ENCODE peak calls at places on chromosomes 16 and 17, in five cellular contexts. One of them, this sample, is unnamed.

GRCh38 chr17:65191805-65192740 is 54.9 kb downstream of the RGS9 start:
- DNase-seq in HepG2: peak; percentile 20
- DNase-seq in H1: no peak
- DNase-seq in NT2/D1: no peak
- DNase-seq in GM12878: no peak
- DNase-seq in this sample: no peak

GRCh38 chr17:82008258-82008940 is 14.3 kb downstream of the CENPX start:
- DNase-seq in HepG2: no peak
- DNase-seq in H1: no peak
- DNase-seq in NT2/D1: no peak
- DNase-seq in GM12878: no peak
- DNase-seq in this sample: no peak

GRCh38 chr17:74825003-74825627 is 34.6 kb downstream of the GRIN2C start:
- DNase-seq in HepG2: no peak
- DNase-seq in H1: no peak
- DNase-seq in NT2/D1: no peak
- DNase-seq in GM12878: no peak
- DNase-seq in this sample: no peak

GRCh38 chr16:17970816-17971291 is 365.7 kb downstream of the NPIPA8 start:
- DNase-seq in H1: no peak
- DNase-seq in HepG2: no peak
- DNase-seq in GM12878: no peak
- DNase-seq in NT2/D1: no peak
- DNase-seq in this sample: no peak

GRCh38 chr17:61009619-61010018 is 332.0 kb downstream of the BCAS3 start:
- DNase-seq in NT2/D1: no peak
- DNase-seq in GM12878: peak; percentile 43
- DNase-seq in H1: no peak
- DNase-seq in HepG2: no peak
- DNase-seq in this sample: no peak

GRCh38 chr16:88347656-88348376 is 34.9 kb upstream of the ZNF469 start:
- DNase-seq in HepG2: no peak
- DNase-seq in GM12878: no peak
- DNase-seq in NT2/D1: no peak
- DNase-seq in H1: no peak
- DNase-seq in this sample: no peak

GRCh38 chr16:51149721-51150158 is 1.3 kb downstream of the SALL1 start:
- DNase-seq in NT2/D1: no peak
- DNase-seq in HepG2: no peak
- DNase-seq in GM12878: no peak
- DNase-seq in H1: peak; percentile 59
- DNase-seq in this sample: no peak

GRCh38 chr16:23245268-23245667 is 56.8 kb upstream of the SCNN1B start:
- DNase-seq in H1: no peak
- DNase-seq in HepG2: no peak
- DNase-seq in GM12878: no peak
- DNase-seq in NT2/D1: no peak
- DNase-seq in this sample: no peak

GRCh38 chr17:7233701-7234099 is 617 bp downstream of the DVL2 start:
- DNase-seq in HepG2: no peak
- DNase-seq in NT2/D1: no peak
- DNase-seq in H1: no peak
- DNase-seq in GM12878: no peak
- DNase-seq in this sample: no peak

GRCh38 chr17:13601776-13602551 is at the start of gene HS3ST3A1:
- DNase-seq in H1: peak; percentile 89
- DNase-seq in GM12878: no peak
- DNase-seq in NT2/D1: peak; percentile 68
- DNase-seq in HepG2: no peak
- DNase-seq in this sample: peak; percentile 79

GRCh38 chr17:49266233-49266632 is 35.6 kb upstream of the PHOSPHO1 start:
- DNase-seq in H1: no peak
- DNase-seq in HepG2: no peak
- DNase-seq in NT2/D1: no peak
- DNase-seq in GM12878: no peak
- DNase-seq in this sample: no peak

GRCh38 chr17:82443465-82444283 is 6.9 kb downstream of the CYBC1 start:
- DNase-seq in NT2/D1: no peak
- DNase-seq in H1: no peak
- DNase-seq in HepG2: no peak
- DNase-seq in GM12878: no peak
- DNase-seq in this sample: no peak

GRCh38 chr16:78737630-78738029 is 638.2 kb downstream of the WWOX start:
- DNase-seq in NT2/D1: no peak
- DNase-seq in GM12878: no peak
- DNase-seq in H1: no peak
- DNase-seq in HepG2: peak; percentile 22
- DNase-seq in this sample: no peak

GRCh38 chr16:29891525-29892457 is 7.6 kb downstream of the SEZ6L2 start:
- DNase-seq in GM12878: no peak
- DNase-seq in NT2/D1: peak; percentile 55
- DNase-seq in H1: no peak
- DNase-seq in HepG2: peak; percentile 95
- DNase-seq in this sample: no peak

GRCh38 chr17:82023447-82024241 is 539 bp downstream of the LRRC45 start:
- DNase-seq in GM12878: no peak
- DNase-seq in H1: no peak
- DNase-seq in HepG2: no peak
- DNase-seq in NT2/D1: no peak
- DNase-seq in this sample: no peak

GRCh38 chr17:37147301-37147812 is 198.6 kb downstream of the AATF start:
- DNase-seq in H1: no peak
- DNase-seq in NT2/D1: no peak
- DNase-seq in GM12878: peak; percentile 27
- DNase-seq in HepG2: peak; percentile 93
- DNase-seq in this sample: no peak

GRCh38 chr17:31541559-31541958 is 150.1 kb downstream of the RAB11FIP4 start:
- DNase-seq in H1: peak; percentile 48
- DNase-seq in GM12878: no peak
- DNase-seq in NT2/D1: no peak
- DNase-seq in HepG2: peak; percentile 56
- DNase-seq in this sample: peak; percentile 26

GRCh38 chr16:85961988-85962915 is 63.3 kb downstream of the IRF8 start:
- DNase-seq in GM12878: no peak
- DNase-seq in HepG2: no peak
- DNase-seq in H1: no peak
- DNase-seq in NT2/D1: no peak
- DNase-seq in this sample: no peak

GRCh38 chr17:57984226-57984890 is 3.7 kb downstream of the VEZF1 start:
- DNase-seq in NT2/D1: no peak
- DNase-seq in HepG2: no peak
- DNase-seq in H1: no peak
- DNase-seq in GM12878: no peak
- DNase-seq in this sample: no peak

GRCh38 chr16:77905356-77905920 is 116.9 kb upstream of the CLEC3A start:
- DNase-seq in NT2/D1: no peak
- DNase-seq in HepG2: no peak
- DNase-seq in H1: no peak
- DNase-seq in GM12878: no peak
- DNase-seq in this sample: no peak

GRCh38 chr17:33968350-33969044 is 286.6 kb upstream of the CCL2 start:
- DNase-seq in NT2/D1: no peak
- DNase-seq in HepG2: no peak
- DNase-seq in GM12878: peak; percentile 83
- DNase-seq in H1: no peak
- DNase-seq in this sample: no peak
- TF ChIP-seq SUZ12 in NT2/D1: no peak
- TF ChIP-seq SUZ12 in HepG2: no peak
- TF ChIP-seq SUZ12 in GM12878: no peak
- TF ChIP-seq SUZ12 in H1: no peak
- TF ChIP-seq SUZ12 in this sample: no peak

GRCh38 chr16:27779719-27780161 is 229.8 kb downstream of the KATNIP start:
- DNase-seq in HepG2: peak; percentile 42
- DNase-seq in NT2/D1: peak; percentile 49
- DNase-seq in H1: peak; percentile 88
- DNase-seq in GM12878: no peak
- DNase-seq in this sample: peak; percentile 47
- TF ChIP-seq SUZ12 in HepG2: no peak
- TF ChIP-seq SUZ12 in NT2/D1: no peak
- TF ChIP-seq SUZ12 in H1: no peak
- TF ChIP-seq SUZ12 in GM12878: no peak
- TF ChIP-seq SUZ12 in this sample: no peak

GRCh38 chr17:55897301-55897700 is 146.4 kb downstream of the PCTP start:
- DNase-seq in NT2/D1: no peak
- DNase-seq in H1: no peak
- DNase-seq in GM12878: no peak
- DNase-seq in HepG2: no peak
- DNase-seq in this sample: no peak

GRCh38 chr17:55898195-55898594 is 147.3 kb downstream of the PCTP start:
- DNase-seq in H1: no peak
- DNase-seq in NT2/D1: no peak
- DNase-seq in GM12878: no peak
- DNase-seq in HepG2: no peak
- DNase-seq in this sample: no peak

DNA sequence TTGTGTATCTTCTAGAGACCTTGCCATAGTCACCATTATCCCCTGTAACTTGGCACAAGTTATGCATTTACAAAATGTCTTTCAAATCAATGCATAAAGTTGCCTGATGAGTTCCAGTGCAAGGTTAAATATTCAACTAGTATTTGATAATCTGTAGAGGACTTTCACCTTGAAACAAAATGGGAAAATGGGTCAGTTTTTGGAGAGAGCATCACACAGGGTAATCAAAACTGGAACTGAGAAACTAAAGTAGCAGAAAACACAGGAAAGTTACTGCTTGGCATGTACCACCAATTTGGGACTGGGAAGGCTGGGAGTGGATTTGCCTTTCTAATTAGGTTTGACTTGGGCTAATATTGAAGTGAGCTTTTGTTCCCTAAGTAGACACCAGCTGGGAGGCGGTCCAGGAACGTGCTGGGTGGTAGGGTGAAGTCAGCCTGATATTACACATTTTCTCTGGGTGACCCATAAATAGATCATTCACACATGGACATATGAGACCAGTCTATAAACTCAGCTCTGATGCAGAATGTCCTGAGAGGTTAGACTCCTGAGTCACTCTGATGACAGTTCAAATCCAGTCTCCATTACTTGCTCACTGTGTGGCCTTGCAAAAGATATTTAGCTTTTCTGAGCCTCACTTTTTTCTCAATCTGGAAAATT is 152.3 kb downstream of the PCTP start:
- DNase-seq in NT2/D1: no peak
- DNase-seq in H1: no peak
- DNase-seq in HepG2: no peak
- DNase-seq in GM12878: no peak
- DNase-seq in this sample: no peak
- TF ChIP-seq SUZ12 in NT2/D1: no peak
- TF ChIP-seq SUZ12 in H1: no peak
- TF ChIP-seq SUZ12 in HepG2: no peak
- TF ChIP-seq SUZ12 in GM12878: no peak
- TF ChIP-seq SUZ12 in this sample: no peak

GRCh38 chr17:79053251-79053925 is 21.2 kb upstream of the ENGASE start:
- DNase-seq in GM12878: no peak
- DNase-seq in NT2/D1: no peak
- DNase-seq in H1: no peak
- DNase-seq in HepG2: no peak
- DNase-seq in this sample: no peak
- TF ChIP-seq SUZ12 in GM12878: no peak
- TF ChIP-seq SUZ12 in NT2/D1: no peak
- TF ChIP-seq SUZ12 in H1: no peak
- TF ChIP-seq SUZ12 in HepG2: no peak
- TF ChIP-seq SUZ12 in this sample: no peak

DNA sequence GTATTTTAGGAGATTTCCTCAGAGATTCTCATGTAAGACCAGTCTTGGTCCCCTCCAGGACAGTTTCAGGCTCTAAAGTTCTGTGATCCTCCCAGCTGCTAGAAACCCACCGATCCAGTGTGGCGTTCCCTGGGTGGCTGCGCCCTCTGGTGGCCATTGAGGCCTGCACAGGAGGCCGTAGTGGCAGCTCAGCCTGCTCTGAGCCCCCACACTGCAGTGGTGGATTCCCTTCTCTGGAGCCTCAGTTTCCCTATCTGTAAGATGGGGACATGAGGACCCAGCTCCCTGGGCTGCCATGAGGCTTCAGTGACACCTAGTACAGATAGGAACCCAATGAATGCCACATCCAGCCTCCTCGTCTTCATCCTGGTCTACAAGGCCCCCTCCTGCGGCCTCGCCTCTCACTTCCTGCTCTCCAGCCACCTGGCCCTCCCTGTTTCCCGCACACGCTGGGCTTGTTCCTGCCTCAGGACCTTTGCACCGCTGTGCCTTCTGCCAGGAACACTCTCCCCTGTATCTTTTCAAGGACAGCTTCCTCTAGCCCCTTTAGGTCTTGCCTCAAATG is 16.5 kb downstream of the CCDC102A start:
- DNase-seq in GM12878: no peak
- DNase-seq in HepG2: peak; percentile 73
- DNase-seq in H1: peak; percentile 93
- DNase-seq in NT2/D1: no peak
- DNase-seq in this sample: peak; percentile 86
- TF ChIP-seq SUZ12 in GM12878: no peak
- TF ChIP-seq SUZ12 in HepG2: no peak
- TF ChIP-seq SUZ12 in H1: no peak
- TF ChIP-seq SUZ12 in NT2/D1: no peak
- TF ChIP-seq SUZ12 in this sample: no peak

DNA sequence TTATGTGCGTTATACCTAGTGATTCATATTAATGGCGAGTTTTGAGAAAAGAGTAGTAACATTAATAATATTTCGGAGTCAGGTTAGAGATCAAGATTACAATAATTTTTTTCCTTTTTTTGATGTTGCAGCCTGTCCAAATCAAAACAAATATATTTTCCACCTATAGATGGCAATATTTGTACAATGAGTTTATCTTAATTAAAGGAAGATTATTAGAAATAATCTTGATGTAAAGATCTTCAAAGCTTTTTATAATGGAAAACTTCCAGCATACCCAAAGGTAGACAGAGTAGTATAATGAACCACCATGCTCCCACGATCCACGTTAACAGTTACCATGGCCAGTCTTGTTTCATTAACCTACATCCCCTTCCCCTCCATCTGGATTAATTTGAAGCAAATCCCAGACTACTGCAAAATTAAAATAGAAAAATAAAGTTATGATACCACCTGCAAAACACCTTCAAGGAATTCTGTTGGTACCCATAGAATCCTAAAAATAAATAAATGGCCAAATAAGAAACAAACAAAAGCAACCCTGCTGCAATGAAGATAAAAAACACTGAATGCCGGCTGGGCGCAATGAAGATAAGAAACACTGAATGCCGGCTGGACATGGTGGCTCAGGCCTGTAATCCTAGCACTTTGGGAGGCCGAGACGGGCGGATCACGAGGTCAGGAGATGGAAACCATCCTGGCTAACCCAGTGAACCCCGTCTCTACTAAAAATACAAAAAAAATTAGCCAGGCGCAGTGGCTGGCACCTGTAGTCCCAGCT is 46.5 kb upstream of the GINS3 start:
- DNase-seq in HepG2: no peak
- DNase-seq in H1: no peak
- DNase-seq in GM12878: no peak
- DNase-seq in NT2/D1: no peak
- DNase-seq in this sample: no peak
- TF ChIP-seq SUZ12 in HepG2: no peak
- TF ChIP-seq SUZ12 in H1: no peak
- TF ChIP-seq SUZ12 in GM12878: no peak
- TF ChIP-seq SUZ12 in NT2/D1: no peak
- TF ChIP-seq SUZ12 in this sample: no peak